ENCODE peak calls at places on chromosomes 3 and 15, in eight cellular contexts. F is uterus, D is heart left ventricle, Q is tibial nerve, U is HepG2, R is A549, S is psoas muscle, P is endothelial cell of umbilical vein. B is an unnamed sample. For H3K4me1, the result is how much of the 10 kb centered on the place peaks cover.

GRCh38 chr15:31467361-31467760 is 140.7 kb downstream of the KLF13 start:
- DNase-seq in S (no peak), P (no peak), U (no peak), Q (no peak), D (no peak), R (no peak), F (peak), B (no peak)

GRCh38 chr3:110905096-110905495 is 166.5 kb upstream of the NECTIN3 start:
- DNase-seq in F (no peak), R (no peak), D (no peak), U (no peak), Q (no peak), S (no peak), P (no peak), B (no peak)

GRCh38 chr15:28002867-28003266 is 96.2 kb downstream of the OCA2 start:
- DNase-seq in U (no peak), S (no peak), F (no peak), P (no peak), Q (no peak), D (no peak), R (no peak), B (no peak)

GRCh38 chr15:99481406-99481805 is 84.4 kb upstream of the MEF2A start:
- DNase-seq in D (no peak), Q (no peak), S (no peak), U (no peak), F (no peak), P (no peak), R (no peak), B (no peak)

GRCh38 chr15:90004671-90005070 is 3.5 kb downstream of the ZNF710 start:
- DNase-seq in P (peak), Q (no peak), S (peak), D (peak), R (peak), U (peak), F (peak), B (peak)

GRCh38 chr15:70466305-70466704 is 297.1 kb downstream of the UACA start:
- DNase-seq in D (no peak), S (no peak), Q (no peak), U (no peak), R (no peak), P (no peak), F (no peak), B (no peak)

GRCh38 chr15:66884661-66885237 is 180.7 kb upstream of the SMAD3 start:
- DNase-seq in D (no peak), U (no peak), R (no peak), F (no peak), Q (no peak), S (no peak), P (no peak), B (peak)

GRCh38 chr3:16802382-16802781 is 82.4 kb upstream of the PLCL2 start:
- DNase-seq in F (no peak), D (no peak), P (no peak), Q (no peak), S (no peak), R (no peak), U (no peak), B (no peak)

GRCh38 chr15:57605491-57605890 is 13.8 kb downstream of the MYZAP start:
- DNase-seq in D (no peak), P (no peak), Q (no peak), R (no peak), U (no peak), F (no peak), S (no peak), B (no peak)

GRCh38 chr3:28743843-28744242 is 395.2 kb upstream of the AZI2 start:
- DNase-seq in F (no peak), P (no peak), D (no peak), Q (no peak), S (no peak), U (no peak), R (no peak), B (no peak)

GRCh38 chr3:194840661-194841514 is 155.2 kb downstream of the FAM43A start:
- DNase-seq in S (no peak), D (peak), P (peak), R (peak), U (peak), F (no peak), Q (no peak), B (no peak)

GRCh38 chr15:90037961-90038633 is 37.0 kb downstream of the ZNF710 start:
- DNase-seq in R (no peak), D (no peak), Q (no peak), F (no peak), S (no peak), U (peak), P (peak), B (no peak)

GRCh38 chr3:71127463-71128243 is 455.9 kb downstream of the FOXP1 start:
- DNase-seq in U (no peak), F (no peak), S (no peak), R (no peak), D (no peak), Q (no peak), P (peak), B (no peak)

GRCh38 chr3:47605646-47606045 is 27.0 kb upstream of the CSPG5 start:
- DNase-seq in R (no peak), S (no peak), P (peak), F (no peak), Q (no peak), D (no peak), U (no peak), B (no peak)

GRCh38 chr3:23865595-23866396 is 51.0 kb downstream of the NKIRAS1 start:
- DNase-seq in R (no peak), Q (no peak), P (peak), D (no peak), S (no peak), F (no peak), U (peak), B (no peak)

GRCh38 chr3:81218023-81218422 is 543.4 kb downstream of the GBE1 start:
- DNase-seq in P (peak), S (no peak), R (no peak), D (no peak), F (no peak), U (peak), Q (no peak), B (no peak)

GRCh38 chr3:44442591-44443309 is 34.7 kb downstream of the ZNF445 start:
- DNase-seq in D (no peak), P (no peak), S (no peak), R (no peak), F (no peak), Q (no peak), U (no peak), B (no peak)

GRCh38 chr3:10783360-10784346 is 32.4 kb upstream of the SLC6A11 start:
- DNase-seq in D (no peak), R (peak), F (no peak), U (peak), P (peak), Q (no peak), S (no peak), B (no peak)

GRCh38 chr3:135753506-135753905 is 212.0 kb upstream of the PPP2R3A start:
- DNase-seq in U (no peak), P (no peak), S (no peak), D (no peak), R (no peak), F (no peak), Q (no peak), B (no peak)

GRCh38 chr3:50171540-50172301 is 16.6 kb downstream of the SEMA3F start:
- DNase-seq in S (no peak), D (no peak), Q (no peak), P (no peak), R (no peak), F (no peak), U (peak), B (no peak)

DNA sequence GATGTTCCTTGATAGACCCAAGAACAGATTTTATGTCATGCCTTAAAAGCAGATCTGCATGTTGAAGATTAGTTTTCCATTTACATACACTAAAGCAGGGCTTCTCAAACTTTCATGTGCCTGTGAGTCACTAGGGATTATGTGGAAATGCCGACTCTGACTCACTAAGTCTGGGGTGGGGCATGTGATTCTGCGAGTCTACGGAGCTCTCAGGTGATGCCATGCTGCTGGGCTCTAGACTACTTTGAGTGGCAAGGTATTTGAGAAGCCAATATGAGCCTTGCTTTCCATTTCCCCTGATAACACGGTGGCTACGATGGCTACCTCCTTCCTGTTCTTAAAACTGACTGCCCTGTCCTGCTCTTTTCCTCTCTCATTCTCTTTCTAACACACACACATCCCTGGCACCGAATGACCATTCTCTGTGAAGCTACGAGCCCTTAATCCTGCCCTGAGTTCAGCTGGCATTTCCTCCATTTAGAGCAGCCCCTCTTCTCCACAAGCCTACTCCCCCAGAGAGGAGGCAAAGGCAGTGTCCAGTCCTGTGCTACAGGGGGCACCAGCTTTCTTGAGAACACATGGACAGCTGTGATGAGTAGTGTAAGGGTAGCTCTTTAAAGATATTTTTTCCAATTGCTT is 39.7 kb upstream of the PYGO1 start:
- DNase-seq in Q (no peak), S (peak), P (peak), F (peak), D (no peak), R (peak), U (peak), B (no peak)
- H3K4me1 ChIP-seq in Q (under half), S (under half), P (under half), F (under half), D (under half), R (under half), U (under half), B (under half)

GRCh38 chr3:126939347-126939735 is 43.6 kb upstream of the PLXNA1 start:
- DNase-seq in U (no peak), P (peak), F (no peak), R (no peak), Q (no peak), S (no peak), D (no peak), B (no peak)
- TF ChIP-seq CTCF in U (peak), P (peak), F (no peak), R (no peak), Q (no peak), S (no peak), D (peak), B (no peak)

DNA sequence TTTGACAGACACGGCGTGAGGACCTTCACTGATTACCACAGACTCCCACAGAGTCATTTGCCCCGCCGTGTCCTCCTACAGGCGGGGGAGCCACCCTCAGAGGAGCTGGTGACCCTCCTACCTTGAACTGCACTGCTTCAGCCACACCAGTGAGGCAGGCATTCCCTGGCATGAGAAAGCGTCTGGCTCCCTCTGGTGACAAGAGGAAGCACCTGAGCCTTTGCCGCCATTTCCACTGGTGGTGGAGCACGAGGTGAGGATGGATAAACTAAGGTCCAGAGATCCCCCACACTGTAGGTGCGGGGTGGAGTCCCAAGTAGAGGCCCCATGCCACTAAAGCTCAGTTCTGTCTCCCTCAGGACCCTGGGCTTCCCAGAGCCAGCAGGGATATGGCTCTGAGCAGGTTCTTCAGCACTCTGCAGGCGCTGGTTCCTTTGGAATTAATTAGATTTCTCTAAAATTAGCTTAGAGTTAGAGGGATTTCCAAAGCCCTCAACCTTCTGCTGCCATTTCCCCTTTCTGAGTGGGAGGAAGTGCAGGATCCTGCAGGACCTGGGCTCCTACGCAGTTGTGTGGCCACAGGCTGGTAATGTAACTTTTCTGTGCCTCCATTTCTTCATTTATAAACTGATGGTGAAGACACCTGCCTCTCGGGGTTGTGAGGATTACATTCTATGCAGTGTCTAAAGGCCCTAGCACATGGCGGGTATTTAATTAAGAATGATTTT is 224.0 kb downstream of the SLCO3A1 start:
- DNase-seq in R (peak), P (peak), D (peak), S (peak), F (peak), U (peak), Q (peak), B (peak)
- H3K4me1 ChIP-seq in R (under half), P (under half), D (half or more), S (under half), F (under half), U (under half), Q (under half), B (under half)

GRCh38 chr3:33373082-33373437 is 67.1 kb downstream of the UBP1 start:
- DNase-seq in S (no peak), Q (no peak), D (no peak), R (no peak), U (no peak), P (no peak), F (no peak), B (no peak)
- TF ChIP-seq CTCF in S (no peak), Q (peak), D (no peak), R (no peak), U (no peak), P (no peak), F (no peak), B (no peak)

DNA sequence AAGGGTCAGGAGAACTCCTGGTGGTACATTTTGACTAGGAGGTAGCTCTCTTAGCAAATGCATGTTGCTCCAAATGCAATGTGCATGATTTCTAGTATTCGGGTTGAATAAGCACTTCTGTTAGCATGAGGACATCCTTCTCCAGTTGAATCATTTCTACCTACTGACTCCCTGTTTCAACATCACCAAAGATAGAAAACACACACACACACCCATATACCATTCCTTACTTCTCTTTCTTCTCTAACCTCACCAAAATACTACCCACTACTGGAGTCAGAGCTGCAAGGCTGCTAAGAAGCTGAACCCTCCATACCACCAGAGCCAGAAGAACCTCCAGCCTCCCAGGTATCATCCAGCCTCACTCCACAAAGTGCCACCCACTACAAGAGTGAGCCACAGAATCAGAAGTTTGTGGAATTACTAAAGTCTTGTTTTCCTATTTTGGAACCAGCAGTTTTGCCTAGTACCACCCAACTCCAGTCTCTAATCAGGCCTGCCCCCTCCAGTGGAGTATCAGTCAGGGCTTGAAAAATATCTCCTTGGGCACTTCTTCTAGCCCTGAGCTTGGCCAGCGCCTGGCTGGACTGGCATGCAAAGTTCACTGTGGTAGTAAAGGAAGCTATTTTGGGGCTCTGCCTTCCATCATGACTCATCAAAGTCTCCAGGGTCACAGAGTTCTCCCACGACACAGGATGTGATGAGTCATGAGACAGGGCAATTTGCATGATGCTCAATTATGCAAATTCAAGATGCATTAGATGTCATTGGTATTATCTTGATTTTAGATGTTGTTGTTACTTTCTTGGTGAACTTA is 110.2 kb downstream of the CYP19A1 start:
- DNase-seq in Q (no peak), S (no peak), R (peak), F (no peak), P (peak), U (peak), D (peak), B (peak)
- H3K4me1 ChIP-seq in Q (under half), S (under half), R (under half), F (under half), P (under half), U (under half), D (under half), B (under half)

DNA sequence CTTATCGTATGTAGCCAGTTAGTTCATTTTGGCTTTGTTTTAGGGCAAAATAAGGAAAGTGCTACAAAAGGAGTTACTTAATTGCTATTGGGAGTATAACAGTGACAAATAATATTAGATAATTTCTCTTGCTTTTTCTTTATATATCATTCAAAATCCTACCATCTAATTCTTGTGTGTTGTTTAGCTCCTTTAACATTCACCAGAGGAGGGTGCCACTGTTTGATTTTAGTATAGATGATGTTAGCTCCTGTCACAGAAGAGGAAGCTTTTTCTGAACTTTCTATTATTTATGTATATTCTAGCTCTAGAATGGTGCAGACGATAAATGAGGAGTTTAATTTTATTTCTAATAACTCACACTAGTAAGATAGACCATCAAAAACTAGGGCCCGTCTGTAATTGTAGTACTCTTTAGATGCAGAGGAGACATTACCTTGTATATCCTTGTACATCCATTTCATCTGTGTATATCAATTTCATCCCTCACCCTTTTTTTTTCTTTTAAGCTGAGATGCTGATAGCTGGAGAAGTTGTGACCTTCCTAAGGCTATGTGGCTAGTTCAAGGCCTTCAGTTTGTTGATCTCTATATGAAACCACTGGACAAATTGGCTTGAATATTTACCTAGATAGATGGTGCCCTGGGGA is 3.0 kb downstream of the PPM1L start:
- DNase-seq in F (no peak), R (no peak), S (no peak), D (no peak), P (no peak), U (no peak), Q (no peak), B (no peak)
- TF ChIP-seq CTCF in F (no peak), R (no peak), S (peak), D (peak), P (no peak), U (no peak), Q (no peak), B (peak)

GRCh38 chr3:31009881-31010280 is 115.4 kb upstream of the GADL1 start:
- DNase-seq in P (no peak), U (peak), R (no peak), D (no peak), F (no peak), Q (no peak), S (no peak), B (no peak)

GRCh38 chr3:31010491-31010890 is 116.0 kb upstream of the GADL1 start:
- DNase-seq in S (no peak), F (no peak), Q (no peak), D (no peak), R (no peak), U (no peak), P (peak), B (no peak)

GRCh38 chr3:31011383-31011782 is 116.9 kb upstream of the GADL1 start:
- DNase-seq in F (no peak), S (no peak), R (no peak), U (no peak), P (no peak), Q (no peak), D (no peak), B (no peak)

GRCh38 chr3:31004025-31004678 is 109.7 kb upstream of the GADL1 start:
- DNase-seq in R (no peak), P (peak), S (no peak), D (no peak), F (no peak), U (no peak), Q (no peak), B (no peak)

DNA sequence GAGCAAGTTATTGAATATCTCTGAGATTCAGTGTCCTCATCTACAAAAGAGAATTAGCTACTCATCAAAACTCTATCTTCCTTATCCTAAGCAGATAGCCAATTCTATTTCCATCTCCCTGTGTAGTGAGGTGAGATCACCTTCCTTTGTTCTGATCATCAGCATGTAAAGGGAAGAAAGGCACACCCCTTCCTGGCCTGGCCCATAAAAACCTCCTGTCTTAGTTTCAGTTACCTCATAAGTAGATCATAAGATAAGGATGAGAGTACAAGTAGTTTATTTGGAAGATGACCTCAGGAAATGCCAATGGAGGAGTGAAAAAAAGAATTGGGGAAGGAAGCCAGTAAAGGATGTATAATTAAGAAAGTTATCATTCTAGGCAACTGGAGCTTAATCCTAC is 114.5 kb upstream of the GADL1 start:
- DNase-seq in P (no peak), U (no peak), R (no peak), S (no peak), F (no peak), Q (no peak), D (no peak), B (no peak)
- H3K4me1 ChIP-seq in P (under half), U (under half), R (under half), S (under half), F (under half), Q (under half), D (under half), B (under half)

GRCh38 chr3:123561188-123561587 is 23.7 kb downstream of the HACD2 start:
- DNase-seq in U (no peak), R (no peak), S (no peak), D (no peak), F (no peak), Q (no peak), P (no peak), B (no peak)
- TF ChIP-seq CTCF in U (no peak), R (no peak), S (no peak), D (no peak), F (no peak), Q (no peak), P (no peak), B (no peak)